ENCODE peak calls at places on chromosomes 13 and 19, in seven cellular contexts. W is upper lobe of left lung; J is IMR-90; U is effector memory CD4-positive, alpha-beta T cell; H is choroid plexus epithelial cell; O is CD4-positive, CD25-positive, alpha-beta regulatory T cell; Z is cardiac fibroblast. N is an unnamed sample.
A peak's percentile ranks its signal among the peaks of the same experiment; 100 is the strongest.

GRCh38 chr19:19201697-19202630 is 1.2 kb downstream of the NR2C2AP start:
- DNase-seq in W (no peak), J (no peak), U (no peak), H (no peak), O (no peak), Z (no peak), N (no peak)

GRCh38 chr13:100608906-100609305 is 20.3 kb upstream of the GGACT start:
- DNase-seq in W (no peak), J (no peak), U (no peak), H (peak; percentile 34), O (peak; percentile 86), Z (no peak), N (no peak)

GRCh38 chr13:99955747-99956472 is 15.7 kb downstream of the ZIC5 start:
- DNase-seq in W (no peak), J (peak; percentile 17), U (no peak), H (peak; percentile 57), O (no peak), Z (peak; percentile 25), N (no peak)

GRCh38 chr19:7153008-7153407 is 83.5 kb downstream of the ZNF557 start:
- DNase-seq in W (no peak), J (no peak), U (no peak), H (no peak), O (no peak), Z (no peak), N (no peak)

GRCh38 chr13:80141114-80141849 is 199.6 kb downstream of the SPRY2 start:
- DNase-seq in W (peak; percentile 23), J (peak; percentile 78), U (no peak), H (peak; percentile 91), O (no peak), Z (peak; percentile 95), N (peak; percentile 14)

GRCh38 chr13:112165712-112166111 is 98.8 kb downstream of the SOX1 start:
- DNase-seq in W (no peak), J (no peak), U (no peak), H (no peak), O (no peak), Z (no peak), N (no peak)

GRCh38 chr13:44336934-44337333 is 36.7 kb upstream of the SERP2 start:
- DNase-seq in W (no peak), J (no peak), U (no peak), H (no peak), O (no peak), Z (no peak), N (no peak)

GRCh38 chr19:31113250-31113685 is 236.0 kb downstream of the TSHZ3 start:
- DNase-seq in W (no peak), J (peak; percentile 39), U (no peak), H (peak; percentile 71), O (no peak), Z (no peak), N (no peak)

GRCh38 chr19:8355631-8356402 is 8.1 kb upstream of the ANGPTL4 start:
- DNase-seq in W (peak; percentile 84), J (peak; percentile 98), U (no peak), H (peak; percentile 98), O (no peak), Z (peak; percentile 97), N (no peak)

GRCh38 chr13:82815791-82816190 is 1066.5 kb downstream of the SLITRK1 start:
- DNase-seq in W (no peak), J (no peak), U (no peak), H (no peak), O (no peak), Z (no peak), N (peak; percentile 4)

GRCh38 chr13:110525328-110526319 is 35.9 kb downstream of the RAB20 start:
- DNase-seq in W (peak; percentile 81), J (no peak), U (no peak), H (no peak), O (peak; percentile 58), Z (no peak), N (no peak)

GRCh38 chr19:51439021-51439465 is 19.2 kb downstream of the SIGLEC8 start:
- DNase-seq in W (no peak), J (no peak), U (no peak), H (peak; percentile 8), O (peak; percentile 68), Z (peak; percentile 2), N (no peak)

GRCh38 chr19:35704218-35704617 is at the start of gene ZBTB32:
- DNase-seq in W (no peak), J (peak; percentile 61), U (no peak), H (peak; percentile 67), O (peak; percentile 20), Z (peak; percentile 60), N (no peak)

GRCh38 chr13:50760751-50761150 is 82.7 kb downstream of the DLEU7 start:
- DNase-seq in W (no peak), J (no peak), U (no peak), H (peak; percentile 33), O (peak; percentile 21), Z (no peak), N (no peak)

GRCh38 chr19:13097331-13098258 is 5.1 kb downstream of the LYL1 start:
- DNase-seq in W (peak; percentile 62), J (no peak), U (no peak), H (no peak), O (no peak), Z (no peak), N (peak; percentile 61)

GRCh38 chr13:27792393-27793218 is at the start of gene GSX1:
- DNase-seq in W (peak; percentile 56), J (peak; percentile 63), U (peak; percentile 6), H (peak; percentile 80), O (peak; percentile 55), Z (peak; percentile 77), N (peak; percentile 41)

GRCh38 chr13:22422712-22423111 is 751.8 kb downstream of the FGF9 start:
- DNase-seq in W (no peak), J (no peak), U (no peak), H (no peak), O (no peak), Z (no peak), N (no peak)

GRCh38 chr19:42423462-42424344 is 3.5 kb downstream of the LIPE start:
- DNase-seq in W (peak; percentile 88), J (peak; percentile 90), U (peak; percentile 89), H (peak; percentile 95), O (peak; percentile 97), Z (peak; percentile 95), N (peak; percentile 95)

GRCh38 chr13:98476106-98476505 is 100.8 kb downstream of the STK24 start:
- DNase-seq in W (no peak), J (no peak), U (peak; percentile 70), H (no peak), O (no peak), Z (no peak), N (peak; percentile 6)

GRCh38 chr19:5023128-5023571 is 54.2 kb downstream of the KDM4B start:
- DNase-seq in W (no peak), J (no peak), U (no peak), H (no peak), O (no peak), Z (no peak), N (no peak)

GRCh38 chr13:40114305-40114896 is 458.9 kb downstream of the COG6 start:
- DNase-seq in W (no peak), J (no peak), U (no peak), H (no peak), O (no peak), Z (no peak), N (no peak)

GRCh38 chr19:543912-544608 is at the start of gene GZMM:
- DNase-seq in W (no peak), J (no peak), U (peak; percentile 57), H (no peak), O (peak; percentile 86), Z (no peak), N (no peak)
- H3K4me3 ChIP-seq in W (peak within 1 kb of the TSS; percentile 12), J (no peak within 1 kb of the TSS), U (peak within 1 kb of the TSS; percentile 52), H (no peak within 1 kb of the TSS), O (peak within 1 kb of the TSS; percentile 19), Z (no peak within 1 kb of the TSS), N (no peak within 1 kb of the TSS)

GRCh38 chr19:55118401-55118991 is 1.1 kb upstream of the PPP1R12C start:
- DNase-seq in W (peak; percentile 41), J (no peak), U (no peak), H (peak; percentile 71), O (peak; percentile 29), Z (peak; percentile 61), N (no peak)

GRCh38 chr19:55116232-55117062 is 990 bp downstream of the PPP1R12C start:
- DNase-seq in W (peak; percentile 78), J (peak; percentile 66), U (peak; percentile 51), H (peak; percentile 74), O (peak; percentile 73), Z (peak; percentile 76), N (peak; percentile 69)

GRCh38 chr19:55117063-55117635 is 288 bp downstream of the PPP1R12C start:
- DNase-seq in W (peak; percentile 29), J (no peak), U (no peak), H (no peak), O (peak; percentile 20), Z (no peak), N (no peak)

GRCh38 chr19:55117636-55118391 is at the start of gene PPP1R12C:
- DNase-seq in W (peak; percentile 100), J (peak; percentile 99), U (peak; percentile 96), H (peak; percentile 99), O (peak; percentile 99), Z (peak; percentile 99), N (peak; percentile 98)

DNA sequence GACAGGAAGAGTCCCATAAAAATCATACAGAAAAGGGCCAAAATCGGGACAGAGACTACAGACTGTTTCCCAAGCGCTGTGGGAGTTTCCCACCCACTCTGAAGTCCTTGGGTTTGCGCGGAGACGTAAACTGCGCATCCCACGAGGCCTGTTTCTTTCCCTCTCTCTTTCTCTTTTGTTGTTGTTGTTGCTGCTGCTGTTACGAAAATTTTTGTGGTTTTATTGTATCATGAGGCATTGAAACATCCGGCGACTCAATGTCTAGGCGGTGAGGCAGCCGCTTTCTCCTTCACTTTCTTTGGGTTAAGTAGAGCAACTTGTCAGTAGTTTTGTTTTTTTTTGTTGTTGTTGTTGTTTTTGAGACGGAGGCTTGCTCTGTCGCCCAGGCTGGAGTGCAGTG is 1.6 kb upstream of the PPP1R12C start:
- DNase-seq in W (no peak), J (no peak), U (no peak), H (no peak), O (peak; percentile 52), Z (no peak), N (no peak)
- H3K4me3 ChIP-seq in W (no peak overlapping the region), J (no peak overlapping the region), U (no peak overlapping the region), H (no peak overlapping the region), O (no peak overlapping the region), Z (no peak overlapping the region), N (no peak overlapping the region)

DNA sequence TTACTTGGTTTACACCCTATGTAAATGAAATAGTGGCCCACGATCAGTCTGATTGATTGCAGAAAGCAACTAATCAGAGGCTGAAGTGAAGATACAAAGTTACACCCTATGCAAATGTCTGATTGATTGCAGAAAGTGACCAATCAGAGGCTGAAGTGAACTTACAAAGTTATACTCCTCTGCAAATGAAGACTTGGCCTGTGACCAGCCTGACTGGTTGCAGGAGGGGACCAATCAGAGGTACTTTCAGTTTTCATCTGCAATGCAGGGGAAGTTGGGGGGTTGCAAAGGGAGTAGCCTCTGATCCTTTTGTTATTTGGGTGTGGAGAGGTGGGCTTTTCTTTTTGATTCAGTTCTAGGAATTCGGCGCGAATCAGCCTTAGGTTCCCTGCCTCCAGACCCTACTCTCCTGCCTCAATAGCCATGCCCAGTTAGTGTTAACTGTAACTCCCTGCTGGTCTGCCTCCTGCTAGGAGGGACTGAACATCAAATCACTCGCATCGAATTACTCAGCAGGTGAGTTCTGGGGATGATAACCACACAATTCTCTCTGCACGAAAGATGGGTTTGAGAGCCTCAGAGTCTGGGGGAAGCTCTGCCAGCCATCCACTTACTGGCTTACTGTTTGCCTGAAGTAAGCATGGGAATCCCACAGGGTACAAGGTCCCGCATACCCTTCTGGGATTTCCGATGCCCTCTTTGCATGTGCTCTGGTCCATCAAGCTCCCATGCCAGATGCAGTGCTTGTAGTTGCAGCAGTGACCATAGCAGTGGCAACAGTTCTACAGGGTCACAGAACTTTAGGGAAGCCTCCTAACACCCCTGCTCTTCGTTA is 7.5 kb downstream of the ARL11 start:
- DNase-seq in W (no peak), J (peak; percentile 43), U (peak; percentile 14), H (peak; percentile 86), O (peak; percentile 82), Z (peak; percentile 77), N (no peak)
- H3K4me3 ChIP-seq in W (peak overlapping the region; percentile 10), J (no peak overlapping the region), U (no peak overlapping the region), H (peak overlapping the region; percentile 47), O (peak overlapping the region; percentile 76), Z (no peak overlapping the region), N (no peak overlapping the region)

GRCh38 chr19:3075605-3076431 is 13.5 kb upstream of the TLE5 start:
- DNase-seq in W (peak; percentile 59), J (no peak), U (peak; percentile 61), H (no peak), O (peak; percentile 63), Z (no peak), N (no peak)
- H3K4me3 ChIP-seq in W (no peak overlapping the region), J (peak overlapping the region; percentile 20), U (no peak overlapping the region), H (peak overlapping the region; percentile 41), O (no peak overlapping the region), Z (no peak overlapping the region), N (peak overlapping the region; percentile 17)